ENCODE peak calls at places on chromosomes 2 and 18, in ten cellular contexts. K, G, U, F, S, M, L, E, J and T are unnamed samples. For H3K27me3 and H3K4me1, the result is how much of the 10 kb centered on the place peaks cover.

GRCh38 chr2:65064728-65065552 is 8.7 kb downstream of the CEP68 start:
- DNase-seq in K (peak), G (no peak), U (no peak), F (peak), S (peak), M (peak), L (peak), E (peak), J (peak), T (peak)

GRCh38 chr2:174636979-174637378 is 39.4 kb upstream of the WIPF1 start:
- DNase-seq in K (no peak), G (no peak), U (no peak), F (no peak), S (no peak), M (no peak), L (no peak), E (no peak), J (no peak), T (no peak)

GRCh38 chr18:250685-251084 is 17.2 kb downstream of the THOC1 start:
- DNase-seq in K (no peak), G (no peak), U (no peak), F (no peak), S (no peak), M (no peak), L (no peak), E (no peak), J (no peak), T (no peak)

GRCh38 chr2:72770879-72771461 is 54.9 kb downstream of the EXOC6B start:
- DNase-seq in K (peak), G (peak), U (no peak), F (no peak), S (peak), M (peak), L (peak), E (peak), J (no peak), T (peak)

GRCh38 chr2:237558918-237559645 is 7.3 kb upstream of the PRLH start:
- DNase-seq in K (no peak), G (no peak), U (no peak), F (no peak), S (no peak), M (no peak), L (no peak), E (peak), J (peak), T (no peak)

GRCh38 chr2:188813315-188813714 is 160.9 kb upstream of the COL3A1 start:
- DNase-seq in K (no peak), G (no peak), U (no peak), F (no peak), S (no peak), M (no peak), L (no peak), E (no peak), J (no peak), T (no peak)

GRCh38 chr2:132797551-132797950 is 127.5 kb upstream of the LYPD1 start:
- DNase-seq in K (no peak), G (no peak), U (no peak), F (no peak), S (no peak), M (no peak), L (no peak), E (no peak), J (no peak), T (no peak)

GRCh38 chr2:62305421-62306176 is 109.7 kb downstream of the B3GNT2 start:
- DNase-seq in K (peak), G (peak), U (no peak), F (no peak), S (no peak), M (peak), L (peak), E (no peak), J (no peak), T (no peak)

GRCh38 chr2:131042161-131042775 is 51.0 kb downstream of the FAM168B start:
- DNase-seq in K (peak), G (peak), U (no peak), F (no peak), S (no peak), M (no peak), L (no peak), E (no peak), J (no peak), T (no peak)

GRCh38 chr18:37266290-37266689 is 299.3 kb downstream of the CELF4 start:
- DNase-seq in K (peak), G (peak), U (no peak), F (no peak), S (no peak), M (peak), L (peak), E (no peak), J (no peak), T (no peak)

GRCh38 chr18:50182516-50182915 is 12.4 kb downstream of the MYO5B start:
- DNase-seq in K (no peak), G (no peak), U (no peak), F (no peak), S (no peak), M (no peak), L (no peak), E (no peak), J (no peak), T (no peak)

GRCh38 chr18:67651438-67651837 is 134.9 kb upstream of the DSEL start:
- DNase-seq in K (no peak), G (no peak), U (no peak), F (no peak), S (no peak), M (no peak), L (no peak), E (no peak), J (no peak), T (no peak)

GRCh38 chr2:85844486-85844885 is 44.3 kb downstream of the ST3GAL5 start:
- DNase-seq in K (no peak), G (no peak), U (no peak), F (no peak), S (no peak), M (no peak), L (no peak), E (no peak), J (no peak), T (no peak)

GRCh38 chr2:85847051-85847588 is 41.7 kb downstream of the ST3GAL5 start:
- DNase-seq in K (no peak), G (no peak), U (no peak), F (no peak), S (no peak), M (no peak), L (no peak), E (no peak), J (no peak), T (no peak)

GRCh38 chr2:85846411-85846810 is 42.4 kb downstream of the ST3GAL5 start:
- DNase-seq in K (no peak), G (no peak), U (no peak), F (no peak), S (no peak), M (no peak), L (no peak), E (no peak), J (no peak), T (no peak)

GRCh38 chr2:85840091-85840490 is 48.7 kb downstream of the ST3GAL5 start:
- DNase-seq in K (no peak), G (no peak), U (no peak), F (no peak), S (no peak), M (no peak), L (no peak), E (no peak), J (no peak), T (no peak)

DNA sequence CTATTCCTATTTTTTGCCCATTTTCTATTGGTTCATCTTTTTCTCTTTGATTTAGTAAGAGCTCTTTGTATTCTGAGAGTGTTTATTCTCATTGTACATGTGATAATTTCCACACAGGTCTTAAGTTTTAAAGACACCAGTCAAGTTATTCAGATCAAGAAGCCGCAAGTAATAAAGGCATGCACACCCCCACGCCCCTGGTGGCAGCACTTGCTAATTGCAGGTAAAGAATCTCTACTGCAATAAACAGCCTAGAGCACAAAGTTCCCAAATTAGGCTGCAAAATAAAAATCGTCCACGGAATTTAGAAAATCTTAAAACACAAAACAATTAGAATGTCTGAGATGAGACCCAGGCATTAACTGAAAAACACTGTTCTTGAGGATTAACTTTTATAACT is 45.2 kb downstream of the ST3GAL5 start:
- DNase-seq in K (peak), G (peak), U (no peak), F (no peak), S (no peak), M (peak), L (no peak), E (no peak), J (no peak), T (no peak)
- TF ChIP-seq CTCF in K (peak), G (peak), U (peak), F (no peak), S (peak), M (peak), L (peak), E (no peak), J (peak), T (peak)

DNA sequence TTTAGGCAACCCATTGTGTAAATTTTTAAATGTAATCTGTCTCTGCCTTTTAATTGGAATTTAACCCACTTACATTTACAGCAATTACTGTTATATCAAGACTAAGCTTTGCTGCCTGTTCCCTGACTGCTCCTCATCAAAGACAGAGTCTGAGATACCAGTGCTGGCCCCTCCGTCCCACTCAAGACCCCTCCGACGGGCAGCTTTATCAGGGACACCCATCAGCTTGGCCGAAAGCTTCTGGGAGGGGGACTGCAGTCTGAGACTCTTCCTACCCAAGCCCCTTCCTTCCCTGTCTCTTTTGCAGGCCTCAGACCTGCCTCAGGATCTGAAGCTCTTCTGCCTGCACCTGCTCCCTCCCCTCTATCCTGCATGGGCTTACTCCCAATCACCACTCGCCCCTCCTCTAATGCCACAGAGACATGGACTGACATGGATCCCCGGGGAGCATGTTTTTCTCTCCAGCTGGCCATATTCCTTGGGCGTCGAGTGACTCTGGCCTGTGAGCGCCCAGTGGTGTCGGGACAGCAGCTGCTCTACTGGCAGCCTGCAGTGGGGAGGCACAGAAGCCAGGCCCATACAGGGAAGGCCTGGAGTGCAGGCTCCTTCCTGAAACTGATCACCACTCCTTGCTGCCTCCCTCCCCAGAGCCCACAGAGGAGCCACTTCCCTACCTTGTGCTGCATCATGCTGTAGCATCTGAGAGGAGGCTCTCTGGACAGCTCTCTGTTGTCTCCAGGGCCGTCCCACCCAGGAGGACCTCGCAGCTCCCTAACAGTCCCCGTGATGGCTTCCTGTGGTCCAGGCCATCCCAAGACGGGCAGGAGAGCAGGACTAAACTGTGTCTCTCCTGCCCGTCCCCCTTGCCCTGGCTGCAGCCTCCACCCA is 3.7 kb upstream of the KIF1A start:
- DNase-seq in K (peak), G (no peak), U (no peak), F (no peak), S (no peak), M (no peak), L (no peak), E (no peak), J (no peak), T (no peak)
- H3K27me3 ChIP-seq in K (half or more), G (under half), U (under half), F (under half), S (half or more), M (under half), L (half or more), E (under half), J (half or more), T (under half)

GRCh38 chr18:60147326-60147725 is 225.2 kb downstream of the MC4R start:
- DNase-seq in K (no peak), G (no peak), U (no peak), F (no peak), S (no peak), M (no peak), L (no peak), E (no peak), J (no peak), T (no peak)
- H3K4me1 ChIP-seq in K (under half), G (under half), U (under half), F (under half), S (under half), M (under half), L (under half), E (under half), J (under half), T (under half)

GRCh38 chr2:227545990-227546389 is 52.7 kb upstream of the SCYGR2 start:
- DNase-seq in K (peak), G (no peak), U (no peak), F (no peak), S (no peak), M (peak), L (no peak), E (no peak), J (no peak), T (no peak)
- TF ChIP-seq CTCF in K (peak), G (no peak), U (peak), F (no peak), S (peak), M (peak), L (peak), E (no peak), J (no peak), T (no peak)

DNA sequence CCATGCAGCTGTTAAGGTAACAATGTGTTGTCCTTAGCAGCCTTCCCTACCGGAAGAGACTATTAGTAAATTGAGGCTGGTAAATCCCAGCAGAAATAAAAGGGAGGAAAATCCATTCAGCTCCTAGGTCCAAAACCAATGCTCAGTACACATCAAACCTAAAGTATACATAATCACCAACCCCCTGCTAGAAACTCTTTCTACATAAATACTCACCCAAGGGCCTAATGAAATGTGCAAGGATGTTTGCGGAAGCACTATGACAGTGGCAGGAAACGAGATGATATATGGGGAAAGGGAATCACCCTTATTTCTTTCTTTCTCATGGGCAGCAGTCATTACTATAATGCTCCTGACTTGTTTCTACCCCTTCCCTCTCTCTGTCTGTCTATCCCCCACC is 1.3 kb upstream of the SCTR start:
- DNase-seq in K (no peak), G (no peak), U (no peak), F (no peak), S (no peak), M (no peak), L (no peak), E (no peak), J (no peak), T (no peak)
- H3K27me3 ChIP-seq in K (half or more), G (under half), U (under half), F (under half), S (half or more), M (under half), L (half or more), E (under half), J (half or more), T (under half)

DNA sequence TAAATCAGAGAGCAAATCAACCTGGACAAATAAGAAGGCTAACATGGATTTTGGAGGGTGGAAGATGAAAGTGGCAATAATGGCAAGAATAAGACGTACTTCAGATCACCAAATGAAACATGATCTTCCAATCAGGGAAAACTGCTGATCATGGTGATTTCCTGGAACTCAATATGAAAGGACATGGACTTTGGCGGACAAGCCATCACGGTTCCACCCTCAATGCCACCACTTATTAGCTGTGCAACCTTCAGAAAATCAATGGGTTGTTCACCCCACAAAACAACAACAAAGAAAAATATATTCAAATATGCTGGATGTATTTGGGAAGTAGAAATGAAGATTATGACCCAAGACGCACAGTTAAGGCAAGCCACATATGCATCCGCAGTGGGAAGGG is 81.7 kb downstream of the PPP1R1C start:
- DNase-seq in K (no peak), G (no peak), U (no peak), F (no peak), S (no peak), M (no peak), L (no peak), E (no peak), J (no peak), T (no peak)
- H3K4me1 ChIP-seq in K (under half), G (under half), U (under half), F (under half), S (under half), M (under half), L (under half), E (under half), J (under half), T (under half)

GRCh38 chr18:24111936-24112335 is 26.9 kb upstream of the CABYR start:
- DNase-seq in K (no peak), G (no peak), U (no peak), F (no peak), S (no peak), M (no peak), L (no peak), E (no peak), J (no peak), T (no peak)
- TF ChIP-seq CTCF in K (peak), G (no peak), U (no peak), F (no peak), S (no peak), M (no peak), L (no peak), E (no peak), J (no peak), T (no peak)